ENCODE peak calls at places on chromosomes 12 and 14, in ten cellular contexts. One of them, this sample, is unnamed.

GRCh38 chr14:57009585-57010515 is 199.6 kb upstream of the OTX2 start:
- DNase-seq in HFFc6: no peak
- DNase-seq in foreskin melanocyte: no peak
- DNase-seq in GOT3: no peak
- DNase-seq in CD4-positive, alpha-beta memory T cell: no peak
- DNase-seq in NCI-H2081: no peak
- DNase-seq in A549: no peak
- DNase-seq in T-helper 9 cell: no peak
- DNase-seq in hypothalamus: no peak
- DNase-seq in AG09309: no peak
- DNase-seq in this sample: no peak

GRCh38 chr12:76085159-76085868 is 829 bp upstream of the NAP1L1 start:
- DNase-seq in HFFc6: peak
- DNase-seq in foreskin melanocyte: peak
- DNase-seq in GOT3: no peak
- DNase-seq in CD4-positive, alpha-beta memory T cell: peak
- DNase-seq in NCI-H2081: no peak
- DNase-seq in A549: no peak
- DNase-seq in T-helper 9 cell: peak
- DNase-seq in hypothalamus: no peak
- DNase-seq in AG09309: no peak
- DNase-seq in this sample: no peak

GRCh38 chr12:92146865-92147264 is 1.2 kb upstream of the BTG1 start:
- DNase-seq in HFFc6: no peak
- DNase-seq in foreskin melanocyte: no peak
- DNase-seq in GOT3: no peak
- DNase-seq in CD4-positive, alpha-beta memory T cell: no peak
- DNase-seq in NCI-H2081: no peak
- DNase-seq in A549: no peak
- DNase-seq in T-helper 9 cell: no peak
- DNase-seq in hypothalamus: no peak
- DNase-seq in AG09309: no peak
- DNase-seq in this sample: no peak

GRCh38 chr14:37051153-37051552 is 121.3 kb downstream of the SLC25A21 start:
- DNase-seq in HFFc6: no peak
- DNase-seq in foreskin melanocyte: no peak
- DNase-seq in GOT3: no peak
- DNase-seq in CD4-positive, alpha-beta memory T cell: no peak
- DNase-seq in NCI-H2081: no peak
- DNase-seq in A549: no peak
- DNase-seq in T-helper 9 cell: no peak
- DNase-seq in hypothalamus: no peak
- DNase-seq in AG09309: no peak
- DNase-seq in this sample: no peak

GRCh38 chr14:53002576-53002975 is 51.7 kb upstream of the FERMT2 start:
- DNase-seq in HFFc6: no peak
- DNase-seq in foreskin melanocyte: peak
- DNase-seq in GOT3: no peak
- DNase-seq in CD4-positive, alpha-beta memory T cell: no peak
- DNase-seq in NCI-H2081: no peak
- DNase-seq in A549: no peak
- DNase-seq in T-helper 9 cell: no peak
- DNase-seq in hypothalamus: no peak
- DNase-seq in AG09309: no peak
- DNase-seq in this sample: no peak

GRCh38 chr12:49974231-49974675 is 1.5 kb downstream of the AQP6 start:
- DNase-seq in HFFc6: peak
- DNase-seq in foreskin melanocyte: no peak
- DNase-seq in GOT3: no peak
- DNase-seq in CD4-positive, alpha-beta memory T cell: no peak
- DNase-seq in NCI-H2081: no peak
- DNase-seq in A549: no peak
- DNase-seq in T-helper 9 cell: no peak
- DNase-seq in hypothalamus: no peak
- DNase-seq in AG09309: no peak
- DNase-seq in this sample: peak

GRCh38 chr12:70049596-70050360 is 193.5 kb upstream of the CNOT2 start:
- DNase-seq in HFFc6: no peak
- DNase-seq in foreskin melanocyte: no peak
- DNase-seq in GOT3: no peak
- DNase-seq in CD4-positive, alpha-beta memory T cell: no peak
- DNase-seq in NCI-H2081: no peak
- DNase-seq in A549: no peak
- DNase-seq in T-helper 9 cell: no peak
- DNase-seq in hypothalamus: no peak
- DNase-seq in AG09309: no peak
- DNase-seq in this sample: no peak

GRCh38 chr14:35932136-35932535 is 106.0 kb downstream of the BRMS1L start:
- DNase-seq in HFFc6: no peak
- DNase-seq in foreskin melanocyte: no peak
- DNase-seq in GOT3: no peak
- DNase-seq in CD4-positive, alpha-beta memory T cell: no peak
- DNase-seq in NCI-H2081: no peak
- DNase-seq in A549: no peak
- DNase-seq in T-helper 9 cell: no peak
- DNase-seq in hypothalamus: no peak
- DNase-seq in AG09309: no peak
- DNase-seq in this sample: no peak

GRCh38 chr14:101980700-101981099 is 16.3 kb downstream of the DYNC1H1 start:
- DNase-seq in HFFc6: peak
- DNase-seq in foreskin melanocyte: peak
- DNase-seq in GOT3: no peak
- DNase-seq in CD4-positive, alpha-beta memory T cell: no peak
- DNase-seq in NCI-H2081: no peak
- DNase-seq in A549: peak
- DNase-seq in T-helper 9 cell: no peak
- DNase-seq in hypothalamus: no peak
- DNase-seq in AG09309: peak
- DNase-seq in this sample: no peak

GRCh38 chr12:127360580-127360979 is 906.4 kb upstream of the TMEM132C start:
- DNase-seq in HFFc6: no peak
- DNase-seq in foreskin melanocyte: no peak
- DNase-seq in GOT3: no peak
- DNase-seq in CD4-positive, alpha-beta memory T cell: no peak
- DNase-seq in NCI-H2081: no peak
- DNase-seq in A549: no peak
- DNase-seq in T-helper 9 cell: no peak
- DNase-seq in hypothalamus: no peak
- DNase-seq in AG09309: no peak
- DNase-seq in this sample: no peak

GRCh38 chr12:57888407-57889157 is 42.1 kb upstream of the CTDSP2 start:
- DNase-seq in HFFc6: peak
- DNase-seq in foreskin melanocyte: peak
- DNase-seq in GOT3: no peak
- DNase-seq in CD4-positive, alpha-beta memory T cell: no peak
- DNase-seq in NCI-H2081: peak
- DNase-seq in A549: no peak
- DNase-seq in T-helper 9 cell: no peak
- DNase-seq in hypothalamus: no peak
- DNase-seq in AG09309: no peak
- DNase-seq in this sample: peak

GRCh38 chr12:106027286-106027685 is 111.5 kb downstream of the NUAK1 start:
- DNase-seq in HFFc6: no peak
- DNase-seq in foreskin melanocyte: no peak
- DNase-seq in GOT3: no peak
- DNase-seq in CD4-positive, alpha-beta memory T cell: no peak
- DNase-seq in NCI-H2081: no peak
- DNase-seq in A549: no peak
- DNase-seq in T-helper 9 cell: no peak
- DNase-seq in hypothalamus: no peak
- DNase-seq in AG09309: no peak
- DNase-seq in this sample: no peak

GRCh38 chr12:47812797-47813490 is 6.8 kb downstream of the HDAC7 start:
- DNase-seq in HFFc6: peak
- DNase-seq in foreskin melanocyte: no peak
- DNase-seq in GOT3: peak
- DNase-seq in CD4-positive, alpha-beta memory T cell: peak
- DNase-seq in NCI-H2081: no peak
- DNase-seq in A549: peak
- DNase-seq in T-helper 9 cell: peak
- DNase-seq in hypothalamus: no peak
- DNase-seq in AG09309: no peak
- DNase-seq in this sample: peak

GRCh38 chr12:127507336-127507735 is 759.6 kb upstream of the TMEM132C start:
- DNase-seq in HFFc6: no peak
- DNase-seq in foreskin melanocyte: no peak
- DNase-seq in GOT3: no peak
- DNase-seq in CD4-positive, alpha-beta memory T cell: no peak
- DNase-seq in NCI-H2081: no peak
- DNase-seq in A549: no peak
- DNase-seq in T-helper 9 cell: no peak
- DNase-seq in hypothalamus: no peak
- DNase-seq in AG09309: no peak
- DNase-seq in this sample: no peak

GRCh38 chr12:58621126-58621525 is 299.2 kb downstream of the LRIG3 start:
- DNase-seq in HFFc6: no peak
- DNase-seq in foreskin melanocyte: no peak
- DNase-seq in GOT3: no peak
- DNase-seq in CD4-positive, alpha-beta memory T cell: no peak
- DNase-seq in NCI-H2081: no peak
- DNase-seq in A549: no peak
- DNase-seq in T-helper 9 cell: no peak
- DNase-seq in hypothalamus: no peak
- DNase-seq in AG09309: no peak
- DNase-seq in this sample: no peak

GRCh38 chr12:79233341-79233761 is 368.8 kb downstream of the SYT1 start:
- DNase-seq in HFFc6: no peak
- DNase-seq in foreskin melanocyte: no peak
- DNase-seq in GOT3: no peak
- DNase-seq in CD4-positive, alpha-beta memory T cell: no peak
- DNase-seq in NCI-H2081: peak
- DNase-seq in A549: no peak
- DNase-seq in T-helper 9 cell: no peak
- DNase-seq in hypothalamus: no peak
- DNase-seq in AG09309: no peak
- DNase-seq in this sample: no peak

GRCh38 chr12:29858270-29858786 is 74.6 kb upstream of the TMTC1 start:
- DNase-seq in HFFc6: no peak
- DNase-seq in foreskin melanocyte: no peak
- DNase-seq in GOT3: no peak
- DNase-seq in CD4-positive, alpha-beta memory T cell: no peak
- DNase-seq in NCI-H2081: no peak
- DNase-seq in A549: no peak
- DNase-seq in T-helper 9 cell: no peak
- DNase-seq in hypothalamus: no peak
- DNase-seq in AG09309: no peak
- DNase-seq in this sample: no peak

GRCh38 chr14:22152161-22152870 is 436.7 kb downstream of the DAD1 start:
- DNase-seq in HFFc6: no peak
- DNase-seq in foreskin melanocyte: no peak
- DNase-seq in GOT3: no peak
- DNase-seq in CD4-positive, alpha-beta memory T cell: no peak
- DNase-seq in NCI-H2081: no peak
- DNase-seq in A549: no peak
- DNase-seq in T-helper 9 cell: no peak
- DNase-seq in hypothalamus: no peak
- DNase-seq in AG09309: no peak
- DNase-seq in this sample: no peak

GRCh38 chr12:46391630-46392029 is 19.1 kb upstream of the SLC38A2 start:
- DNase-seq in HFFc6: no peak
- DNase-seq in foreskin melanocyte: no peak
- DNase-seq in GOT3: no peak
- DNase-seq in CD4-positive, alpha-beta memory T cell: no peak
- DNase-seq in NCI-H2081: no peak
- DNase-seq in A549: no peak
- DNase-seq in T-helper 9 cell: no peak
- DNase-seq in hypothalamus: no peak
- DNase-seq in AG09309: no peak
- DNase-seq in this sample: no peak

GRCh38 chr12:63400318-63400717 is 249.3 kb upstream of the AVPR1A start:
- DNase-seq in HFFc6: no peak
- DNase-seq in foreskin melanocyte: no peak
- DNase-seq in GOT3: no peak
- DNase-seq in CD4-positive, alpha-beta memory T cell: no peak
- DNase-seq in NCI-H2081: no peak
- DNase-seq in A549: no peak
- DNase-seq in T-helper 9 cell: no peak
- DNase-seq in hypothalamus: no peak
- DNase-seq in AG09309: no peak
- DNase-seq in this sample: no peak

GRCh38 chr12:101941306-101942000 is 64.1 kb downstream of the DRAM1 start:
- DNase-seq in HFFc6: no peak
- DNase-seq in foreskin melanocyte: no peak
- DNase-seq in GOT3: no peak
- DNase-seq in CD4-positive, alpha-beta memory T cell: no peak
- DNase-seq in NCI-H2081: no peak
- DNase-seq in A549: no peak
- DNase-seq in T-helper 9 cell: no peak
- DNase-seq in hypothalamus: no peak
- DNase-seq in AG09309: no peak
- DNase-seq in this sample: no peak

GRCh38 chr12:121331268-121331667 is 20.9 kb downstream of the ANAPC5 start:
- DNase-seq in HFFc6: no peak
- DNase-seq in foreskin melanocyte: peak
- DNase-seq in GOT3: no peak
- DNase-seq in CD4-positive, alpha-beta memory T cell: no peak
- DNase-seq in NCI-H2081: no peak
- DNase-seq in A549: no peak
- DNase-seq in T-helper 9 cell: no peak
- DNase-seq in hypothalamus: no peak
- DNase-seq in AG09309: no peak
- DNase-seq in this sample: no peak

GRCh38 chr14:72169521-72169920 is 237.3 kb downstream of the RGS6 start:
- DNase-seq in HFFc6: no peak
- DNase-seq in foreskin melanocyte: no peak
- DNase-seq in GOT3: no peak
- DNase-seq in CD4-positive, alpha-beta memory T cell: no peak
- DNase-seq in NCI-H2081: no peak
- DNase-seq in A549: no peak
- DNase-seq in T-helper 9 cell: no peak
- DNase-seq in hypothalamus: no peak
- DNase-seq in AG09309: no peak
- DNase-seq in this sample: no peak

GRCh38 chr12:18375583-18375982 is 114.3 kb downstream of the PIK3C2G start:
- DNase-seq in HFFc6: no peak
- DNase-seq in foreskin melanocyte: no peak
- DNase-seq in GOT3: no peak
- DNase-seq in CD4-positive, alpha-beta memory T cell: no peak
- DNase-seq in NCI-H2081: no peak
- DNase-seq in A549: no peak
- DNase-seq in T-helper 9 cell: no peak
- DNase-seq in hypothalamus: no peak
- DNase-seq in AG09309: no peak
- DNase-seq in this sample: no peak

GRCh38 chr12:27864521-27864920 is 84.5 kb upstream of the MANSC4 start:
- DNase-seq in HFFc6: peak
- DNase-seq in foreskin melanocyte: no peak
- DNase-seq in GOT3: no peak
- DNase-seq in CD4-positive, alpha-beta memory T cell: no peak
- DNase-seq in NCI-H2081: no peak
- DNase-seq in A549: no peak
- DNase-seq in T-helper 9 cell: no peak
- DNase-seq in hypothalamus: no peak
- DNase-seq in AG09309: no peak
- DNase-seq in this sample: no peak

GRCh38 chr12:7079826-7080125 is 12.5 kb downstream of the C1R start:
- DNase-seq in HFFc6: peak
- DNase-seq in foreskin melanocyte: no peak
- DNase-seq in GOT3: no peak
- DNase-seq in CD4-positive, alpha-beta memory T cell: no peak
- DNase-seq in NCI-H2081: no peak
- DNase-seq in A549: no peak
- DNase-seq in T-helper 9 cell: no peak
- DNase-seq in hypothalamus: no peak
- DNase-seq in AG09309: no peak
- DNase-seq in this sample: no peak

GRCh38 chr12:54429014-54429471 is 10.0 kb upstream of the ITGA5 start:
- DNase-seq in HFFc6: no peak
- DNase-seq in foreskin melanocyte: no peak
- DNase-seq in GOT3: no peak
- DNase-seq in CD4-positive, alpha-beta memory T cell: no peak
- DNase-seq in NCI-H2081: no peak
- DNase-seq in A549: no peak
- DNase-seq in T-helper 9 cell: no peak
- DNase-seq in hypothalamus: no peak
- DNase-seq in AG09309: no peak
- DNase-seq in this sample: no peak

GRCh38 chr12:121983546-121984205 is 38.0 kb upstream of the BCL7A start:
- DNase-seq in HFFc6: no peak
- DNase-seq in foreskin melanocyte: no peak
- DNase-seq in GOT3: no peak
- DNase-seq in CD4-positive, alpha-beta memory T cell: no peak
- DNase-seq in NCI-H2081: no peak
- DNase-seq in A549: no peak
- DNase-seq in T-helper 9 cell: no peak
- DNase-seq in hypothalamus: no peak
- DNase-seq in AG09309: no peak
- DNase-seq in this sample: no peak